ENCODE peak calls at places on chromosome 5, in eight cellular contexts. Z, K, X, Y, N, C, H and O are unnamed samples.

GRCh38 chr5:153893809-153894208 is 144.9 kb downstream of the FAM114A2 start:
- DNase-seq in Z (no peak), K (no peak), X (no peak), Y (no peak), N (no peak), C (no peak), H (no peak), O (no peak)

GRCh38 chr5:169701910-169702451 is 64.9 kb downstream of the DOCK2 start:
- DNase-seq in Z (peak; percentile 55), K (no peak), X (no peak), Y (no peak), N (no peak), C (no peak), H (peak; percentile 17), O (no peak)

GRCh38 chr5:140160432-140160831 is 14.6 kb upstream of the CYSTM1 start:
- DNase-seq in Z (no peak), K (no peak), X (no peak), Y (no peak), N (no peak), C (no peak), H (no peak), O (no peak)

GRCh38 chr5:534006-534742 is 9.9 kb upstream of the SLC9A3 start:
- DNase-seq in Z (no peak), K (no peak), X (no peak), Y (peak; percentile 64), N (no peak), C (no peak), H (no peak), O (no peak)

GRCh38 chr5:39178856-39179255 is 40.5 kb downstream of the FYB1 start:
- DNase-seq in Z (no peak), K (no peak), X (no peak), Y (no peak), N (no peak), C (no peak), H (no peak), O (no peak)

GRCh38 chr5:132205385-132206125 is 22.1 kb downstream of the P4HA2 start:
- DNase-seq in Z (no peak), K (no peak), X (no peak), Y (no peak), N (no peak), C (no peak), H (no peak), O (no peak)

GRCh38 chr5:175824621-175825020 is 46.8 kb upstream of the CPLX2 start:
- DNase-seq in Z (no peak), K (no peak), X (no peak), Y (no peak), N (no peak), C (no peak), H (no peak), O (no peak)

GRCh38 chr5:88279584-88279983 is 10.9 kb upstream of the TMEM161B start:
- DNase-seq in Z (no peak), K (no peak), X (no peak), Y (no peak), N (no peak), C (no peak), H (no peak), O (no peak)

GRCh38 chr5:129921204-129921603 is 16.9 kb downstream of the CHSY3 start:
- DNase-seq in Z (no peak), K (no peak), X (no peak), Y (no peak), N (no peak), C (no peak), H (no peak), O (no peak)

GRCh38 chr5:134006119-134006514 is 1.3 kb upstream of the VDAC1 start:
- DNase-seq in Z (no peak), K (no peak), X (no peak), Y (no peak), N (no peak), C (no peak), H (no peak), O (no peak)

GRCh38 chr5:81482595-81482994 is 88.7 kb upstream of the ACOT12 start:
- DNase-seq in Z (no peak), K (no peak), X (no peak), Y (no peak), N (no peak), C (no peak), H (no peak), O (no peak)

GRCh38 chr5:63500242-63500641 is 462.0 kb downstream of the HTR1A start:
- DNase-seq in Z (no peak), K (no peak), X (no peak), Y (no peak), N (no peak), C (no peak), H (no peak), O (no peak)

GRCh38 chr5:150559701-150560100 is 51.8 kb downstream of the NDST1 start:
- DNase-seq in Z (no peak), K (no peak), X (no peak), Y (no peak), N (no peak), C (no peak), H (no peak), O (no peak)

GRCh38 chr5:40976836-40977235 is 67.5 kb downstream of the C7 start:
- DNase-seq in Z (no peak), K (no peak), X (no peak), Y (no peak), N (no peak), C (no peak), H (no peak), O (no peak)